ENCODE peak calls at places on chromosomes 4 and X, in eight cellular contexts. Y is mammary epithelial cell, J is GM20000, P is GM13976, Q is H9, Z is tibial artery, H is cardiac muscle cell, S is nephron progenitor cell. I is an unnamed sample.
A peak's percentile ranks its signal among the peaks of the same experiment; 100 is the strongest.

GRCh38 chr4:80197132-80197573 is at the start of gene PRDM8:
- DNase-seq in J (no peak), H (no peak), Y (no peak), Z (no peak), Q (no peak), S (peak; percentile 53), P (no peak), I (peak; percentile 41)

GRCh38 chr4:86500527-86500926 is 93.6 kb upstream of the PTPN13 start:
- DNase-seq in Q (no peak), P (no peak), Y (no peak), S (no peak), J (no peak), H (no peak), Z (no peak), I (no peak)

GRCh38 chrX:45806410-45807121 is 605.9 kb upstream of the DIPK2B start:
- DNase-seq in H (peak; percentile 40), P (peak; percentile 25), Y (peak; percentile 69), Z (no peak), S (no peak), J (peak; percentile 14), Q (no peak), I (no peak)

GRCh38 chrX:45824471-45824870 is 623.8 kb upstream of the DIPK2B start:
- DNase-seq in J (no peak), Y (peak; percentile 98), P (no peak), S (no peak), Z (peak; percentile 38), Q (no peak), H (no peak), I (peak; percentile 41)

GRCh38 chr4:156536661-156537060 is 434.9 kb downstream of the PDGFC start:
- DNase-seq in Y (peak; percentile 82), H (no peak), S (no peak), Z (no peak), J (no peak), P (no peak), Q (no peak), I (no peak)

GRCh38 chrX:104330966-104331365 is 76.2 kb upstream of the ESX1 start:
- DNase-seq in J (no peak), Y (peak; percentile 49), S (no peak), H (no peak), Q (no peak), P (no peak), Z (no peak), I (no peak)

GRCh38 chrX:108537005-108537404 is 97.4 kb downstream of the COL4A5 start:
- DNase-seq in Q (no peak), P (peak; percentile 15), Z (no peak), Y (peak; percentile 29), J (peak; percentile 5), S (peak; percentile 24), H (peak; percentile 61), I (peak; percentile 24)

GRCh38 chr4:41454393-41454792 is 83.6 kb upstream of the LIMCH1 start:
- DNase-seq in Z (no peak), H (peak; percentile 8), P (no peak), J (no peak), Y (no peak), S (no peak), Q (no peak), I (no peak)

GRCh38 chr4:157978680-157979361 is 194.0 kb downstream of the GASK1B start:
- DNase-seq in P (peak; percentile 37), Q (peak; percentile 45), Z (peak; percentile 23), S (peak; percentile 66), J (peak; percentile 46), H (peak; percentile 77), Y (peak; percentile 44), I (peak; percentile 50)

GRCh38 chr4:142129473-142129872 is 493.1 kb downstream of the IL15 start:
- DNase-seq in Y (no peak), J (no peak), Q (no peak), H (no peak), S (no peak), Z (no peak), P (no peak), I (no peak)

GRCh38 chrX:55778322-55778721 is 60.8 kb downstream of the RRAGB start:
- DNase-seq in J (no peak), P (no peak), Q (no peak), Y (no peak), H (no peak), S (no peak), Z (no peak), I (no peak)

GRCh38 chr4:20075479-20075878 is 176.2 kb upstream of the SLIT2 start:
- DNase-seq in Z (no peak), H (no peak), S (no peak), P (no peak), J (no peak), Q (no peak), Y (no peak), I (no peak)

GRCh38 chr4:122647656-122648055 is 26.8 kb upstream of the IL21 start:
- DNase-seq in S (no peak), H (no peak), J (no peak), Q (no peak), P (no peak), Y (no peak), Z (no peak), I (no peak)

GRCh38 chr4:122658377-122658776 is 37.5 kb upstream of the IL21 start:
- DNase-seq in Q (no peak), P (no peak), Y (no peak), S (no peak), H (no peak), Z (no peak), J (no peak), I (no peak)

GRCh38 chr4:122650148-122650547 is 29.3 kb upstream of the IL21 start:
- DNase-seq in Y (no peak), P (no peak), S (no peak), Q (no peak), H (no peak), J (no peak), Z (no peak), I (no peak)

GRCh38 chr4:122652379-122652778 is 31.5 kb upstream of the IL21 start:
- DNase-seq in Z (no peak), Q (no peak), J (peak; percentile 31), S (peak; percentile 12), Y (peak; percentile 30), P (peak; percentile 39), H (peak; percentile 39), I (peak; percentile 39)
- TF ChIP-seq CTCF in Z (peak; percentile 20), Q (peak; percentile 67), J (peak; percentile 38), S (no peak), Y (peak; percentile 70), P (peak; percentile 34), H (peak; percentile 67), I (peak; percentile 64)

GRCh38 chr4:178192611-178193010 is 750.4 kb upstream of the AGA start:
- DNase-seq in Y (no peak), Q (no peak), P (no peak), S (no peak), Z (no peak), J (no peak), H (no peak), I (no peak)
- TF ChIP-seq CTCF in Y (no peak), Q (no peak), P (no peak), S (no peak), Z (no peak), J (no peak), H (no peak), I (no peak)

GRCh38 chrX:130330706-130331105 is 9.0 kb upstream of the SLC25A14 start:
- DNase-seq in Z (no peak), Q (peak; percentile 84), J (peak; percentile 56), H (peak; percentile 59), P (peak; percentile 49), S (peak; percentile 40), Y (peak; percentile 46), I (peak; percentile 24)
- TF ChIP-seq CTCF in Z (peak; percentile 18), Q (peak; percentile 63), J (peak; percentile 48), H (peak; percentile 53), P (peak; percentile 59), S (peak; percentile 35), Y (peak; percentile 66), I (no peak)

DNA sequence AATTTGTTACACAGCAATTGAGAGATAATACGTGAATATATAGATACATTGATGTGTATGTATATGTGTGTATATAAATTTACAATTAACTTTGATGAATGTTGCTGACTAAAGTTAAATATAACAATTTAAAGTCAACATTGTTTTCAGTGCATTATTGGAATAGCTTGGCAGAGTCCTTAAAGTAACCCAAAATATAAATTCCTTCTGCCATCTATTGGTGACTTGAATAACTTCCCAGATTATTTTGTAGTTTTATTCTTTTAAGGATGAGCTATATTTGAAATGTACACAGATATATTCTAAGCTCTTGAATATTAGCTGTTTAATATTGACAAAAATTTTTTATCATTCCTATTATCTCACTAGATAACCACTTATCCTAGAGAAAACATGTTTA is 298.2 kb upstream of the FSTL5 start:
- DNase-seq in S (no peak), H (no peak), Z (no peak), J (no peak), P (no peak), Y (no peak), Q (no peak), I (no peak)
- TF ChIP-seq CTCF in S (no peak), H (no peak), Z (no peak), J (no peak), P (no peak), Y (peak; percentile 36), Q (peak; percentile 52), I (peak; percentile 14)

DNA sequence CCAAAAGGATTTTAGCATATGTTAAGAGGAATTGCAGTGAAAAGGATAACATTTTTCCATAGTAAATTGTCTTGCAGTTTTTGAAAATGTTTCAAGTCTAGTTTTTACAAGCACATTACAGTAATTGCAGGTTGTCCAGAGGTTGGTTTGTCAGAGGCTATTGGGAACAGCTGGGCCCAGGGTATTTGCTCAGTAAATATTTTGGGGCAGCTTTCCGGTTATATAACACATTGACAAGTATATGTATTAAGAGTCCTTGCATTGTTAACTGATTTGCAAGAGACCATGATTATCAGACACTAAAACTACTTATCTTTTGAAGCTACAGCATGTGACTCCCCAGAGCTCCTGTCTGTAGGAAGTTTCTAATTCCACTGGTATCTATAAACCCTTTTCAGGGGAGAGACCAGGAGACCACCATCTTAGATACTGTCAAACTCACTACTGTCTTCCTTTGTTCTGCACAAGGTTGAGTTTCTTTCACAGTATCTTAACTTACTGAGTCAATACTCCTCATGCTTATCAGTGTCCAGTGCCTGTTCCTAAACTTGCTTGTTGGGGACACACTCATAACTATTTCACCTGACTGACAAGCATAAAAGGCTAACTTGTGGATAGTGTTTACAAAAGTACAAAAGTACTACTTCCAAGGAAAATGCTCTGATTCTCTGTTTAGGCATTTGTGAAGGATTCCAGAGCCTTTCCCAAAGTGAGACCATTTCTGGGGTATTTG is 18.9 kb upstream of the RGN start:
- DNase-seq in H (no peak), Y (no peak), J (no peak), Q (no peak), P (no peak), Z (no peak), S (no peak), I (no peak)
- TF ChIP-seq CTCF in H (no peak), Y (no peak), J (no peak), Q (no peak), P (no peak), Z (no peak), S (no peak), I (no peak)

DNA sequence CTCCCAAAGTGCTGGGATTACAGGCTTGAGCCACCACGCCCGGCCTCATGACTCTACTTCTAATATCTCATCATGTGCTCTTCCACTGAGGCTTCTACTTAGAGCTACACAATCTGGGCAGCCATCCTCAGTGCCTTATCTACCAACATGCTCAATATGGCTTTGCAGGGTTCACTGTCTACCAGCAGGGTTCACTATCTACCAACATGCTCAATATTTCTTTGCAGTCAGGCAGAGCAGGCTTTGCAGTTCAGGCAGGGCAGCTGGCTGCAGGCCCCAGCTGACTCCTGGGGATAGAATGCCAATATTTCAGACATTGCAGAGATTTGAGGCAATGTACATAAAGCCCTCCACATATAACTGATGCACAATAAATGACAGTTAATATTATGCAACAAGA is 47.5 kb downstream of the PKD2 start:
- DNase-seq in P (peak; percentile 22), Y (peak; percentile 39), H (peak; percentile 46), J (no peak), Z (no peak), S (peak; percentile 6), Q (peak; percentile 60), I (peak; percentile 56)
- TF ChIP-seq CTCF in P (no peak), Y (peak; percentile 63), H (peak; percentile 50), J (peak; percentile 18), Z (peak; percentile 20), S (peak; percentile 43), Q (peak; percentile 67), I (peak; percentile 23)

I was measured in endothelial cell.